ENCODE peak calls at places on chromosome 19, in seven cellular contexts. J is prostate gland, U is BE2C, T is tibial nerve, H is GM06990, A is breast epithelium, B is upper lobe of right lung. G is an unnamed sample.

GRCh38 chr19:13937479-13938360 is 497 bp downstream of the PODNL1 start:
- DNase-seq in J (no peak), T (no peak), B (no peak), H (no peak), A (no peak), U (no peak), G (no peak)

GRCh38 chr19:30106417-30107095 is 164.5 kb downstream of the URI1 start:
- DNase-seq in J (no peak), T (no peak), U (no peak), A (no peak), H (no peak), B (no peak), G (no peak)

GRCh38 chr19:18300930-18301717 is 19.7 kb upstream of the JUND start:
- DNase-seq in A (no peak), B (peak; percentile 86), U (no peak), H (no peak), J (no peak), T (peak; percentile 63), G (peak; percentile 83)

GRCh38 chr19:29909545-29909944 is 32.5 kb upstream of the URI1 start:
- DNase-seq in A (no peak), U (no peak), H (no peak), B (no peak), J (no peak), T (no peak), G (no peak)

GRCh38 chr19:53294786-53295441 is 27.4 kb upstream of the VN1R4 start:
- DNase-seq in U (no peak), J (no peak), T (no peak), H (no peak), B (no peak), A (no peak), G (no peak)

GRCh38 chr19:18418034-18418724 is 1.0 kb upstream of the SSBP4 start:
- DNase-seq in B (peak; percentile 83), T (no peak), H (no peak), J (no peak), A (no peak), U (no peak), G (peak; percentile 81)

GRCh38 chr19:751501-752341 is 809 bp downstream of the MISP start:
- DNase-seq in A (no peak), U (no peak), H (no peak), J (no peak), T (no peak), B (no peak), G (no peak)

GRCh38 chr19:17721821-17722220 is 2.5 kb downstream of the MAP1S start:
- DNase-seq in U (no peak), H (no peak), J (no peak), B (peak; percentile 88), T (no peak), A (no peak), G (peak; percentile 88)

GRCh38 chr19:1247747-1248453 is 483 bp upstream of the MIDN start:
- DNase-seq in T (no peak), J (peak; percentile 40), A (no peak), B (peak; percentile 90), U (no peak), H (peak; percentile 79), G (peak; percentile 79)

GRCh38 chr19:58531052-58531600 is 11.5 kb upstream of the ZBTB45 start:
- DNase-seq in T (no peak), H (no peak), J (no peak), U (no peak), B (no peak), A (no peak), G (no peak)

GRCh38 chr19:18183529-18183928 is 9.5 kb upstream of the MPV17L2 start:
- DNase-seq in B (no peak), H (no peak), J (no peak), T (no peak), U (no peak), A (no peak), G (no peak)

GRCh38 chr19:35144600-35145436 is 1.8 kb downstream of the FXYD7 start:
- DNase-seq in T (no peak), U (no peak), J (no peak), H (no peak), B (no peak), A (no peak), G (no peak)

GRCh38 chr19:49331616-49332055 is 3.6 kb upstream of the CD37 start:
- DNase-seq in U (peak; percentile 35), J (no peak), H (no peak), T (no peak), A (peak; percentile 17), B (peak; percentile 40), G (no peak)

GRCh38 chr19:4177146-4177545 is 5.2 kb downstream of the SIRT6 start:
- DNase-seq in T (no peak), A (no peak), U (no peak), B (no peak), H (no peak), J (no peak), G (no peak)

GRCh38 chr19:43467730-43468129 is 2.3 kb upstream of the LYPD3 start:
- DNase-seq in J (no peak), B (no peak), H (no peak), A (no peak), T (no peak), U (no peak), G (no peak)

GRCh38 chr19:30373593-30373992 is 1.4 kb downstream of the ZNF536 start:
- DNase-seq in B (no peak), H (no peak), A (no peak), U (no peak), J (no peak), T (no peak), G (no peak)

DNA sequence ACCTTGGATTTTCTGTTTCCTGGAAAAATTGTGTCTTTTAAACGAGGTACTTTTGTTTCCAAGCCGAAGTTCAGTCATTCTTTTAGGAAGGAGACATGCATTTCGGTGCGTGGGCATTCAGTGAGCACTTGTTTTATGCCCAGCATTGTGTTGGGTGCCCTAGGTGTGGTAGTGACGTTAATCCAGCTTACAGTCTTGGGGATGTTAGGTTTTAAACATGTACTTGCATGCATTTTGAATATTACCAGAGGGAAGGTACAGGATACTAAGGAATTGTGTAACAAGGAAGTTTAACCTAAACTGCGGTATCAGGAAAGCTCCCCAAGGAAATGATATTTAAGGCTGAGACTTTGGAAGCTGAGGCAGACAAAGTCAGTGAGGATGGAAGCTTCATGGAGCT is 66.3 kb downstream of the ARHGAP35 start:
- DNase-seq in T (no peak), A (no peak), B (no peak), H (no peak), U (no peak), J (no peak), G (no peak)
- H3K36me3 ChIP-seq in T (no peaks in the 10 kb centered on the region), A (no peaks in the 10 kb centered on the region), B (peaks cover 14% of the 10 kb centered on the region), H (no peaks in the 10 kb centered on the region), U (peaks cover 10% of the 10 kb centered on the region), J (no peaks in the 10 kb centered on the region), G (peaks cover 6% of the 10 kb centered on the region)

GRCh38 chr19:7505288-7505681 is 10.6 kb upstream of the ZNF358 start:
- DNase-seq in B (no peak), U (no peak), J (no peak), T (no peak), A (no peak), H (no peak), G (no peak)
- H3K4me3 ChIP-seq in B (no peak overlapping the region), U (peak overlapping the region; percentile 50), J (no peak overlapping the region), T (no peak overlapping the region), A (no peak overlapping the region), H (no peak overlapping the region), G (peak overlapping the region; percentile 29)

DNA sequence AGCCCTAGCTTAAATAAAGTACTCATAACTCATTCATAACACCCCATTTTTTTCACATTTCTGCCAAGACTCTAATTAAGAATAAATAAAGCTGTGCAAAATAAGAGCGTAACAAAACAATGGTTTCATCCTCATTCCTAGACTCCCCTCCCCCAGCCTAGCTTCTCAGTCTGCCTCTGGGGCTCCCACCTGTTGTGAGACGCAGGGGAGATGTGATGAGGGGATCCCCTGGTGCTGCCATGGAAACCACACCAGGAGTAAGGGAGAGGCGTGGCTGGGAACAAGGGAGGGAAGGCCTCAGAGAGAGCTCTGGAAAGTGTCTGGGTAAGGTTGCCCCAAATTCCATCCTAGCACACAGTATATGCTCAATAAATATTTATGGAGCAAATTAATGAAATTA is 93.3 kb upstream of the USP29 start:
- DNase-seq in A (no peak), J (no peak), U (no peak), H (no peak), T (no peak), B (no peak), G (no peak)
- H3K36me3 ChIP-seq in A (no peaks in the 10 kb centered on the region), J (no peaks in the 10 kb centered on the region), U (no peaks in the 10 kb centered on the region), H (no peaks in the 10 kb centered on the region), T (no peaks in the 10 kb centered on the region), B (no peaks in the 10 kb centered on the region), G (no peaks in the 10 kb centered on the region)

GRCh38 chr19:12858041-12858928 is 20.0 kb downstream of the MAST1 start:
- DNase-seq in U (no peak), J (no peak), A (no peak), B (no peak), T (no peak), H (no peak), G (no peak)

GRCh38 chr19:12856684-12857083 is 18.4 kb downstream of the MAST1 start:
- DNase-seq in J (no peak), B (no peak), T (no peak), U (no peak), H (no peak), A (no peak), G (no peak)

GRCh38 chr19:12864143-12864542 is 17.1 kb downstream of the DNASE2 start:
- DNase-seq in B (no peak), U (no peak), H (no peak), A (no peak), J (no peak), T (no peak), G (no peak)

GRCh38 chr19:12864721-12865715 is 16.2 kb downstream of the DNASE2 start:
- DNase-seq in B (no peak), J (no peak), H (no peak), T (no peak), A (no peak), U (no peak), G (no peak)

GRCh38 chr19:12859546-12859945 is 21.2 kb downstream of the MAST1 start:
- DNase-seq in H (no peak), U (no peak), B (no peak), A (no peak), T (no peak), J (no peak), G (no peak)
- H3K4me3 ChIP-seq in H (no peak overlapping the region), U (no peak overlapping the region), B (no peak overlapping the region), A (no peak overlapping the region), T (no peak overlapping the region), J (no peak overlapping the region), G (no peak overlapping the region)

GRCh38 chr19:33802801-33803200 is 6.1 kb downstream of the KCTD15 start:
- DNase-seq in H (no peak), B (no peak), U (no peak), T (no peak), J (no peak), A (no peak), G (no peak)
- H3K36me3 ChIP-seq in H (no peaks in the 10 kb centered on the region), B (peaks cover 28% of the 10 kb centered on the region), U (peaks cover 66% of the 10 kb centered on the region), T (no peaks in the 10 kb centered on the region), J (no peaks in the 10 kb centered on the region), A (no peaks in the 10 kb centered on the region), G (peaks cover 55% of the 10 kb centered on the region)

GRCh38 chr19:8149261-8150094 is at the start of gene FBN3:
- DNase-seq in H (no peak), B (peak; percentile 70), J (no peak), T (no peak), A (no peak), U (no peak), G (no peak)
- H3K4me3 ChIP-seq in H (no peak within 1 kb of the TSS), B (peak within 1 kb of the TSS; percentile 29), J (peak within 1 kb of the TSS; percentile 37), T (peak within 1 kb of the TSS; percentile 36), A (peak within 1 kb of the TSS; percentile 48), U (no peak within 1 kb of the TSS), G (peak within 1 kb of the TSS; percentile 42)

G was measured in lower lobe of right lung.